ENCODE peak calls at places on chromosome 15, in seven cellular contexts. N is A549; C is tibial artery; T is aorta; V is stimulated activated CD4-positive, alpha-beta T cell treated with anti-CD3 and anti-CD28 coated beads, TNF-alpha, amount 100 ng/mL, for 24 hours; O is HT1080; K is NCI-H1092. L is an unnamed sample.

GRCh38 chr15:48693474-48693873 is 48.0 kb upstream of the FBN1 start:
- DNase-seq in T (no peak), C (no peak), N (no peak), K (no peak), O (no peak), V (no peak), L (peak; percentile 39)

GRCh38 chr15:75327491-75327890 is 8.4 kb upstream of the COMMD4 start:
- DNase-seq in C (no peak), O (no peak), N (no peak), V (no peak), K (no peak), T (no peak), L (no peak)

GRCh38 chr15:75651810-75652543 is 4.3 kb downstream of the SNX33 start:
- DNase-seq in T (no peak), C (no peak), K (no peak), O (no peak), V (no peak), N (no peak), L (no peak)

GRCh38 chr15:100043069-100043641 is 298.6 kb downstream of the ADAMTS17 start:
- DNase-seq in C (no peak), T (no peak), N (peak; percentile 42), K (no peak), V (no peak), O (peak; percentile 95), L (peak; percentile 26)

GRCh38 chr15:75736256-75736655 is 23.6 kb upstream of the CSPG4 start:
- DNase-seq in T (peak; percentile 38), K (no peak), V (no peak), O (no peak), C (no peak), N (no peak), L (no peak)

GRCh38 chr15:53872410-53872809 is 105.8 kb upstream of the UNC13C start:
- DNase-seq in O (peak; percentile 61), V (no peak), N (peak; percentile 3), T (no peak), K (no peak), C (no peak), L (no peak)

GRCh38 chr15:93266291-93266690 is 177.3 kb upstream of the RGMA start:
- DNase-seq in N (no peak), K (no peak), V (no peak), O (no peak), C (no peak), T (no peak), L (no peak)

GRCh38 chr15:78457101-78457500 is 19.1 kb downstream of the IREB2 start:
- DNase-seq in V (no peak), T (no peak), N (peak; percentile 45), O (no peak), C (no peak), K (peak; percentile 11), L (peak; percentile 89)

GRCh38 chr15:96551196-96551595 is 220.7 kb downstream of the NR2F2 start:
- DNase-seq in T (no peak), N (no peak), K (no peak), V (no peak), O (peak; percentile 55), C (no peak), L (no peak)

GRCh38 chr15:63764912-63765311 is 68.8 kb downstream of the HERC1 start:
- DNase-seq in C (no peak), K (no peak), N (no peak), V (no peak), O (no peak), T (no peak), L (no peak)

GRCh38 chr15:75659928-75660645 is 12.4 kb downstream of the SNX33 start:
- DNase-seq in N (no peak), V (no peak), C (no peak), K (no peak), O (no peak), T (no peak), L (no peak)

GRCh38 chr15:100707229-100707628 is 104.8 kb downstream of the ASB7 start:
- DNase-seq in C (no peak), V (no peak), T (no peak), N (no peak), K (no peak), O (no peak), L (no peak)

GRCh38 chr15:39454189-39454986 is 126.5 kb upstream of the THBS1 start:
- DNase-seq in N (no peak), T (no peak), C (no peak), V (no peak), O (no peak), K (no peak), L (peak; percentile 94)

GRCh38 chr15:67590191-67590590 is 47.7 kb downstream of the MAP2K5 start:
- DNase-seq in T (no peak), K (no peak), V (no peak), O (no peak), C (no peak), N (no peak), L (no peak)

GRCh38 chr15:85010472-85011209 is 29.0 kb downstream of the PDE8A start:
- DNase-seq in C (no peak), V (no peak), K (peak; percentile 15), T (no peak), O (no peak), N (no peak), L (peak; percentile 57)

GRCh38 chr15:45448066-45448510 is 69.7 kb upstream of the GATM start:
- DNase-seq in O (no peak), C (no peak), N (peak; percentile 24), V (no peak), T (peak; percentile 62), K (no peak), L (no peak)

GRCh38 chr15:60479711-60480110 is 769 bp upstream of the ICE2 start:
- DNase-seq in T (no peak), O (no peak), C (no peak), V (no peak), N (no peak), K (no peak), L (no peak)

GRCh38 chr15:45097466-45097865 is 16.5 kb downstream of the DUOX2 start:
- DNase-seq in C (no peak), V (no peak), K (no peak), O (no peak), T (no peak), N (no peak), L (no peak)